ENCODE peak calls at places on chromosomes 12 and 14, in seven cellular contexts. D is HCT116, T is K562, Y is H1, A is SK-N-SH, B is HepG2, Q is GM12878. C is an unnamed sample.

GRCh38 chr12:47772738-47773061 is 338 bp upstream of the SLC48A1 start:
- DNase-seq in D (no peak), T (no peak), Y (no peak), A (no peak), B (no peak), Q (no peak), C (no peak)

GRCh38 chr14:102591372-102591943 is 991 bp upstream of the RCOR1 start:
- DNase-seq in D (no peak), T (peak), Y (no peak), A (peak), B (no peak), Q (no peak), C (no peak)

GRCh38 chr12:75341873-75342272 is 7.4 kb downstream of the GLIPR1L1 start:
- DNase-seq in D (peak), T (no peak), Y (no peak), A (no peak), B (no peak), Q (no peak), C (no peak)

GRCh38 chr12:79371226-79371625 is 319.5 kb downstream of the PAWR start:
- DNase-seq in D (no peak), T (no peak), Y (no peak), A (no peak), B (no peak), Q (no peak), C (no peak)

GRCh38 chr14:105203057-105203494 is 22.0 kb upstream of the NUDT14 start:
- DNase-seq in D (no peak), T (peak), Y (peak), A (peak), B (no peak), Q (no peak), C (peak)

GRCh38 chr14:85508863-85509262 is 21.1 kb upstream of the FLRT2 start:
- DNase-seq in D (no peak), T (no peak), Y (no peak), A (no peak), B (no peak), Q (no peak), C (no peak)

GRCh38 chr12:3218150-3218845 is 141.1 kb downstream of the TSPAN9 start:
- DNase-seq in D (no peak), T (no peak), Y (no peak), A (peak), B (no peak), Q (no peak), C (no peak)

GRCh38 chr12:46752396-46752795 is 73.4 kb downstream of the SLC38A4 start:
- DNase-seq in D (no peak), T (no peak), Y (no peak), A (no peak), B (peak), Q (no peak), C (peak)

GRCh38 chr12:103820881-103821489 is 20.0 kb downstream of the NT5DC3 start:
- DNase-seq in D (no peak), T (no peak), Y (no peak), A (no peak), B (no peak), Q (no peak), C (no peak)

GRCh38 chr12:52181757-52182156 is 10.1 kb downstream of the KRT80 start:
- DNase-seq in D (no peak), T (no peak), Y (no peak), A (peak), B (no peak), Q (no peak), C (no peak)

GRCh38 chr12:100567945-100568344 is 5.5 kb upstream of the GAS2L3 start:
- DNase-seq in D (no peak), T (no peak), Y (no peak), A (no peak), B (no peak), Q (no peak), C (no peak)

GRCh38 chr12:120892265-120892664 is 11.9 kb downstream of the SPPL3 start:
- DNase-seq in D (no peak), T (no peak), Y (no peak), A (no peak), B (no peak), Q (no peak), C (no peak)

GRCh38 chr12:53123578-53124351 is 20.5 kb downstream of the SOAT2 start:
- DNase-seq in D (no peak), T (no peak), Y (no peak), A (no peak), B (no peak), Q (no peak), C (no peak)

GRCh38 chr12:109246221-109246620 is 62.9 kb downstream of the FOXN4 start:
- DNase-seq in D (no peak), T (no peak), Y (no peak), A (no peak), B (no peak), Q (no peak), C (no peak)

GRCh38 chr12:28378749-28379148 is 188.5 kb downstream of the CCDC91 start:
- DNase-seq in D (no peak), T (no peak), Y (no peak), A (no peak), B (no peak), Q (no peak), C (no peak)

GRCh38 chr14:34364201-34364600 is 97.8 kb downstream of the SPTSSA start:
- DNase-seq in D (no peak), T (no peak), Y (no peak), A (no peak), B (no peak), Q (no peak), C (no peak)

GRCh38 chr14:64516969-64517368 is 12.4 kb downstream of the ZBTB1 start:
- DNase-seq in D (no peak), T (no peak), Y (no peak), A (no peak), B (no peak), Q (no peak), C (no peak)

GRCh38 chr14:75200451-75200850 is 24.0 kb upstream of the TMED10 start:
- DNase-seq in D (peak), T (no peak), Y (no peak), A (no peak), B (no peak), Q (no peak), C (peak)

GRCh38 chr14:79369359-79370332 is 841.7 kb downstream of the DIO2 start:
- DNase-seq in D (no peak), T (no peak), Y (no peak), A (peak), B (no peak), Q (no peak), C (no peak)

GRCh38 chr14:24431569-24432258 is 2.0 kb downstream of the KHNYN start:
- DNase-seq in D (peak), T (peak), Y (peak), A (peak), B (peak), Q (peak), C (peak)

GRCh38 chr12:100539209-100539608 is 34.3 kb upstream of the GAS2L3 start:
- DNase-seq in D (no peak), T (no peak), Y (no peak), A (no peak), B (no peak), Q (no peak), C (peak)

GRCh38 chr12:88113871-88114270 is 28.0 kb downstream of the CEP290 start:
- DNase-seq in D (no peak), T (no peak), Y (no peak), A (no peak), B (no peak), Q (no peak), C (no peak)

GRCh38 chr14:66137076-66137475 is 349.1 kb upstream of the CCDC196 start:
- DNase-seq in D (no peak), T (no peak), Y (no peak), A (no peak), B (no peak), Q (no peak), C (no peak)

GRCh38 chr12:17344649-17345048 is 738.7 kb upstream of the LMO3 start:
- DNase-seq in D (no peak), T (no peak), Y (no peak), A (no peak), B (no peak), Q (no peak), C (no peak)

GRCh38 chr12:58633479-58633878 is 286.8 kb downstream of the LRIG3 start:
- DNase-seq in D (no peak), T (no peak), Y (no peak), A (no peak), B (no peak), Q (no peak), C (no peak)

GRCh38 chr12:105499223-105499622 is 168.7 kb downstream of the C12orf75 start:
- DNase-seq in D (no peak), T (no peak), Y (no peak), A (no peak), B (no peak), Q (no peak), C (no peak)

GRCh38 chr12:127150479-127150878 is 1116.5 kb upstream of the TMEM132C start:
- DNase-seq in D (no peak), T (no peak), Y (no peak), A (no peak), B (no peak), Q (no peak), C (no peak)

GRCh38 chr14:90056821-90057220 is 5.0 kb upstream of the KCNK13 start:
- DNase-seq in D (no peak), T (no peak), Y (no peak), A (no peak), B (no peak), Q (no peak), C (no peak)
- TF ChIP-seq JUND in D (no peak), T (no peak), Y (no peak), A (no peak), B (no peak), Q (no peak), C (no peak)

GRCh38 chr12:132235116-132235820 is 91.0 kb downstream of the NOC4L start:
- DNase-seq in D (no peak), T (no peak), Y (no peak), A (no peak), B (no peak), Q (no peak), C (no peak)
- TF ChIP-seq JUND in D (no peak), T (no peak), Y (no peak), A (no peak), B (no peak), Q (no peak), C (no peak)

GRCh38 chr12:107584523-107584922 is 101.1 kb upstream of the PWP1 start:
- DNase-seq in D (no peak), T (no peak), Y (no peak), A (no peak), B (no peak), Q (no peak), C (no peak)

GRCh38 chr12:107581616-107582015 is 104.0 kb upstream of the PWP1 start:
- DNase-seq in D (no peak), T (no peak), Y (no peak), A (no peak), B (no peak), Q (no peak), C (no peak)

GRCh38 chr12:107590369-107591094 is 95.1 kb upstream of the PWP1 start:
- DNase-seq in D (no peak), T (no peak), Y (no peak), A (no peak), B (no peak), Q (no peak), C (no peak)

GRCh38 chr12:107591095-107591375 is 94.6 kb upstream of the PWP1 start:
- DNase-seq in D (no peak), T (no peak), Y (no peak), A (no peak), B (no peak), Q (no peak), C (no peak)

GRCh38 chr12:107586256-107586970 is 99.2 kb upstream of the PWP1 start:
- DNase-seq in D (no peak), T (no peak), Y (no peak), A (no peak), B (no peak), Q (no peak), C (no peak)
- TF ChIP-seq JUND in D (no peak), T (no peak), Y (no peak), A (no peak), B (no peak), Q (no peak), C (no peak)

GRCh38 chr12:20524113-20524512 is 155.8 kb downstream of the PDE3A start:
- DNase-seq in D (no peak), T (no peak), Y (peak), A (no peak), B (no peak), Q (no peak), C (no peak)
- TF ChIP-seq JUND in D (no peak), T (no peak), Y (no peak), A (no peak), B (no peak), Q (no peak), C (no peak)

GRCh38 chr12:57110189-57111045 is 745 bp downstream of the STAT6 start:
- DNase-seq in D (no peak), T (peak), Y (no peak), A (peak), B (peak), Q (no peak), C (no peak)
- TF ChIP-seq JUND in D (no peak), T (peak), Y (no peak), A (no peak), B (no peak), Q (no peak), C (no peak)

GRCh38 chr14:28652782-28653181 is 113.8 kb upstream of the FOXG1 start:
- DNase-seq in D (no peak), T (no peak), Y (no peak), A (no peak), B (no peak), Q (no peak), C (peak)
- TF ChIP-seq JUND in D (no peak), T (no peak), Y (no peak), A (no peak), B (no peak), Q (no peak), C (no peak)

DNA sequence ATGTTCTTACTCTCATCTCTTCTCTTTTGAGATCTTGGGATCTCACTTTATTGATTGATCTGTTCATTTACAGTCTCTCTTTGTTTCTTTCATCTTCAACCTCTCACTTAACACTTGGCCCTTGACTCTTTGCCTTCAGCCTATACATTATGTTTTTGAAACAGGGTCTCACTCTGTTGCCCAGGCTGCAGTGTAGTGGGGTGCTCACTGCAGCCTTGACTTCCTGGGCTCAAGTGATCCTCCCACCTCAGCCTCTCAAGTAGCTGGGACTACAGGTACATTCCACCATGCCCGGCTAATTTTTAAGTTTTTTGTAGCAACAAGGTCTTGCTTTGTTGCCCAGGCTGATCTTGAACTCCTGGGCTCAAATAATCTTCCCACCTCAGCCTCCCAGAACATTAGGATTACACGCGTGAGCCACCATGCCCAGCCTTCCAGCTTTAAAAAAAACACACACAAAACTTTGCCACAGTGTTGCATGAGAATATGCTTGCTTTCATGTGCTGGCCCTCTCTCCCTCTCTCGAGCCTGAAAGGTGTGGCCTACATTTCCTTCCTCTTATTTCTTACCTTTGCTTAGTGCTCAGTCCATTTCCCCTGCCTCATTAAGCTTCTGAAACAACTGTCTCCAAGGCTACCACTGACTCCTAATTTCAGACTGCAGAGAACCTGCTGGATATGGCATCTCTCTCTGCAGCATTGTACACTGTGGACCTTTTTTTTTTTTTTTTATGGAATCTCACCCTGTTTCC is 9.9 kb downstream of the DIP2B start:
- DNase-seq in D (no peak), T (no peak), Y (no peak), A (no peak), B (no peak), Q (no peak), C (no peak)
- TF ChIP-seq JUND in D (no peak), T (no peak), Y (no peak), A (no peak), B (no peak), Q (no peak), C (no peak)

GRCh38 chr12:116164263-116164817 is 113.2 kb downstream of the MED13L start:
- DNase-seq in D (no peak), T (peak), Y (no peak), A (peak), B (no peak), Q (no peak), C (no peak)
- TF ChIP-seq JUND in D (no peak), T (no peak), Y (no peak), A (no peak), B (no peak), Q (no peak), C (no peak)

C was measured in T47D.